ENCODE peak calls at places on chromosomes 2 and 18, in nine cellular contexts. R, O, I, A, V, Y, C, L and X are unnamed samples.
A peak's percentile ranks its signal among the peaks of the same experiment; 100 is the strongest.

GRCh38 chr18:34729264-34729663 is 19.2 kb downstream of the DTNA start:
- DNase-seq in R (peak; percentile 14), O (no peak), I (no peak), A (no peak), V (peak; percentile 10), Y (no peak), C (no peak), L (no peak), X (no peak)

GRCh38 chr2:141940709-141941108 is 190.1 kb downstream of the LRP1B start:
- DNase-seq in R (no peak), O (no peak), I (no peak), A (no peak), V (no peak), Y (no peak), C (no peak), L (no peak), X (no peak)

GRCh38 chr2:97675714-97676113 is 6.2 kb downstream of the C2orf92 start:
- DNase-seq in R (no peak), O (no peak), I (no peak), A (no peak), V (no peak), Y (no peak), C (no peak), L (no peak), X (no peak)

GRCh38 chr18:32907215-32907590 is 134.4 kb upstream of the KLHL14 start:
- DNase-seq in R (no peak), O (no peak), I (no peak), A (no peak), V (no peak), Y (no peak), C (no peak), L (no peak), X (no peak)

GRCh38 chr2:223238301-223238700 is 186.3 kb downstream of the KCNE4 start:
- DNase-seq in R (no peak), O (no peak), I (no peak), A (no peak), V (no peak), Y (no peak), C (no peak), L (no peak), X (no peak)

GRCh38 chr18:14747513-14748474 is at the start of gene ANKRD30B:
- DNase-seq in R (no peak), O (no peak), I (no peak), A (no peak), V (no peak), Y (no peak), C (no peak), L (no peak), X (no peak)

GRCh38 chr2:234998404-234999211 is 46.8 kb downstream of the SH3BP4 start:
- DNase-seq in R (no peak), O (no peak), I (no peak), A (no peak), V (no peak), Y (no peak), C (no peak), L (no peak), X (no peak)

GRCh38 chr2:38666578-38666926 is 638 bp downstream of the GALM start:
- DNase-seq in R (no peak), O (no peak), I (no peak), A (no peak), V (no peak), Y (no peak), C (no peak), L (peak; percentile 6), X (no peak)

GRCh38 chr2:95023222-95023597 is 2.3 kb upstream of the MAL start:
- DNase-seq in R (peak; percentile 71), O (no peak), I (peak; percentile 35), A (no peak), V (no peak), Y (no peak), C (no peak), L (no peak), X (no peak)

GRCh38 chr2:98487806-98488189 is 43.1 kb downstream of the INPP4A start:
- DNase-seq in R (peak; percentile 65), O (no peak), I (peak; percentile 35), A (no peak), V (peak; percentile 59), Y (no peak), C (no peak), L (peak; percentile 45), X (no peak)

GRCh38 chr2:196239622-196240587 is 68.5 kb upstream of the STK17B start:
- DNase-seq in R (peak; percentile 57), O (no peak), I (peak; percentile 70), A (no peak), V (no peak), Y (peak; percentile 12), C (no peak), L (peak; percentile 94), X (peak; percentile 90)

GRCh38 chr2:72204782-72205545 is 57.3 kb upstream of the CYP26B1 start:
- DNase-seq in R (no peak), O (no peak), I (no peak), A (no peak), V (no peak), Y (no peak), C (no peak), L (no peak), X (no peak)

GRCh38 chr2:20141056-20141762 is 83.7 kb downstream of the SDC1 start:
- DNase-seq in R (no peak), O (no peak), I (no peak), A (peak; percentile 83), V (peak; percentile 95), Y (peak; percentile 93), C (no peak), L (no peak), X (no peak)

GRCh38 chr2:104658149-104658839 is 195.6 kb upstream of the POU3F3 start:
- DNase-seq in R (no peak), O (peak; percentile 11), I (no peak), A (no peak), V (no peak), Y (no peak), C (peak; percentile 44), L (peak; percentile 86), X (peak; percentile 74)

GRCh38 chr18:59460060-59460395 is 101.0 kb upstream of the LMAN1 start:
- DNase-seq in R (no peak), O (no peak), I (no peak), A (no peak), V (no peak), Y (no peak), C (no peak), L (no peak), X (no peak)

GRCh38 chr2:223494987-223495386 is 107.2 kb downstream of the SCG2 start:
- DNase-seq in R (no peak), O (no peak), I (no peak), A (no peak), V (no peak), Y (peak; percentile 3), C (no peak), L (no peak), X (no peak)

GRCh38 chr2:229408356-229408755 is 137.3 kb upstream of the PID1 start:
- DNase-seq in R (no peak), O (no peak), I (no peak), A (peak; percentile 96), V (peak; percentile 77), Y (peak; percentile 77), C (no peak), L (peak; percentile 67), X (peak; percentile 88)

GRCh38 chr2:64225491-64225890 is 81.3 kb upstream of the PELI1 start:
- DNase-seq in R (no peak), O (no peak), I (no peak), A (no peak), V (no peak), Y (no peak), C (no peak), L (no peak), X (no peak)

GRCh38 chr2:239201531-239201876 is 199.3 kb downstream of the HDAC4 start:
- DNase-seq in R (no peak), O (no peak), I (no peak), A (no peak), V (no peak), Y (no peak), C (no peak), L (no peak), X (no peak)

GRCh38 chr2:100799701-100800100 is 20.2 kb upstream of the NPAS2 start:
- DNase-seq in R (no peak), O (no peak), I (no peak), A (peak; percentile 32), V (no peak), Y (no peak), C (no peak), L (no peak), X (no peak)

GRCh38 chr2:147025611-147026010 is 819.2 kb upstream of the ACVR2A start:
- DNase-seq in R (no peak), O (no peak), I (no peak), A (no peak), V (no peak), Y (no peak), C (no peak), L (no peak), X (no peak)

GRCh38 chr2:191701696-191702095 is 23.8 kb downstream of the NABP1 start:
- DNase-seq in R (no peak), O (no peak), I (no peak), A (no peak), V (no peak), Y (no peak), C (no peak), L (no peak), X (no peak)

GRCh38 chr2:54624611-54625071 is 98.8 kb upstream of the EML6 start:
- DNase-seq in R (no peak), O (no peak), I (no peak), A (no peak), V (no peak), Y (no peak), C (no peak), L (no peak), X (no peak)

GRCh38 chr18:63412949-63413348 is 9.3 kb downstream of the VPS4B start:
- DNase-seq in R (no peak), O (no peak), I (no peak), A (no peak), V (no peak), Y (no peak), C (no peak), L (no peak), X (no peak)

GRCh38 chr2:239949079-239949478 is 76.1 kb downstream of the NDUFA10 start:
- DNase-seq in R (no peak), O (no peak), I (no peak), A (no peak), V (no peak), Y (no peak), C (no peak), L (no peak), X (no peak)

GRCh38 chr2:9187620-9188214 is 18.9 kb upstream of the ASAP2 start:
- DNase-seq in R (no peak), O (no peak), I (no peak), A (no peak), V (no peak), Y (no peak), C (no peak), L (no peak), X (no peak)

GRCh38 chr18:78726326-78727056 is 253.1 kb upstream of the SALL3 start:
- DNase-seq in R (no peak), O (no peak), I (no peak), A (no peak), V (no peak), Y (no peak), C (no peak), L (no peak), X (no peak)

GRCh38 chr2:144942516-144943256 is 422.8 kb upstream of the ZEB2 start:
- DNase-seq in R (no peak), O (no peak), I (no peak), A (no peak), V (peak; percentile 26), Y (no peak), C (no peak), L (no peak), X (no peak)

GRCh38 chr2:100427627-100428258 is 10.3 kb upstream of the CHST10 start:
- DNase-seq in R (peak; percentile 66), O (no peak), I (peak; percentile 13), A (no peak), V (no peak), Y (no peak), C (peak; percentile 57), L (peak; percentile 41), X (no peak)

GRCh38 chr18:44945847-44946490 is 265.3 kb downstream of the SETBP1 start:
- DNase-seq in R (no peak), O (peak; percentile 1), I (no peak), A (no peak), V (no peak), Y (no peak), C (no peak), L (no peak), X (no peak)

GRCh38 chr18:36314754-36315153 is 17.2 kb downstream of the FHOD3 start:
- DNase-seq in R (no peak), O (no peak), I (no peak), A (no peak), V (no peak), Y (no peak), C (no peak), L (no peak), X (no peak)